ENCODE peak calls at places on chromosome X, in eight cellular contexts. Q is GM03348, J is IMR-90, D is neural crest cell, N is mammary epithelial cell, F is SK-N-SH, R is tibial nerve, P is germinal center. E is an unnamed sample.

GRCh38 chrX:2748815-2749188 is 3.0 kb upstream of the XG start:
- DNase-seq in D (no peak), R (no peak), P (no peak), J (no peak), F (no peak), N (no peak), Q (no peak), E (no peak)

GRCh38 chrX:71664889-71665491 is 2.4 kb upstream of the LOC101059915 start:
- DNase-seq in N (no peak), P (no peak), R (no peak), Q (no peak), F (no peak), D (no peak), J (no peak), E (no peak)

GRCh38 chrX:70128071-70128470 is 5.2 kb upstream of the IGBP1 start:
- DNase-seq in J (no peak), Q (no peak), P (no peak), D (no peak), R (no peak), N (no peak), F (no peak), E (no peak)

GRCh38 chrX:47179928-47180255 is 13.7 kb upstream of the UBA1 start:
- DNase-seq in R (no peak), D (no peak), P (no peak), Q (no peak), J (no peak), N (no peak), F (no peak), E (no peak)

GRCh38 chrX:45479196-45479834 is 278.6 kb upstream of the DIPK2B start:
- DNase-seq in N (peak; percentile 89), F (no peak), P (no peak), D (no peak), R (no peak), J (peak; percentile 93), Q (peak; percentile 37), E (no peak)

GRCh38 chrX:120302434-120302833 is 8.8 kb downstream of the TMEM255A start:
- DNase-seq in R (no peak), Q (no peak), N (peak; percentile 6), P (peak; percentile 50), D (no peak), J (no peak), F (no peak), E (no peak)

GRCh38 chrX:115679460-115679859 is 118.5 kb downstream of the PLS3 start:
- DNase-seq in P (no peak), F (peak; percentile 61), Q (peak; percentile 31), D (no peak), J (peak; percentile 39), N (peak; percentile 6), R (no peak), E (peak; percentile 24)

GRCh38 chrX:111490683-111491082 is 20.8 kb upstream of the SERTM2 start:
- DNase-seq in P (no peak), Q (no peak), F (no peak), J (no peak), D (no peak), R (no peak), N (no peak), E (no peak)

GRCh38 chrX:69365349-69365748 is 138.8 kb upstream of the NALF2 start:
- DNase-seq in D (no peak), F (no peak), J (no peak), N (no peak), P (no peak), Q (no peak), R (no peak), E (no peak)

GRCh38 chrX:134990475-134991473 is at the start of gene SMIM10:
- DNase-seq in Q (peak; percentile 78), D (peak; percentile 18), F (peak; percentile 78), N (peak; percentile 29), J (peak; percentile 79), P (peak; percentile 2), R (peak; percentile 53), E (no peak)

GRCh38 chrX:72052415-72053090 is 79.2 kb downstream of the RTL5 start:
- DNase-seq in J (peak; percentile 22), D (no peak), F (no peak), P (no peak), N (no peak), Q (peak; percentile 19), R (no peak), E (no peak)

GRCh38 chrX:43860646-43861370 is 21.4 kb downstream of the MAOB start:
- DNase-seq in P (no peak), Q (no peak), R (no peak), J (peak; percentile 1), F (peak; percentile 20), D (no peak), N (peak; percentile 51), E (peak; percentile 45)

E was measured in COR-L47.